ENCODE peak calls at places on chromosomes 13 and 19, in seven cellular contexts. One of them, this sample, is unnamed. For H3K4me1, the result is how much of the 10 kb centered on the place peaks cover.

GRCh38 chr13:51412431-51412830 is 40.4 kb downstream of the INTS6 start:
- DNase-seq in ovary: no peak
- DNase-seq in heart left ventricle: no peak
- DNase-seq in body of pancreas: no peak
- DNase-seq in left ventricle myocardium inferior: no peak
- DNase-seq in prostate gland: peak
- DNase-seq in NT2/D1: no peak
- DNase-seq in this sample: no peak

GRCh38 chr13:60931858-60932546 is 483.6 kb downstream of the PCDH20 start:
- DNase-seq in prostate gland: no peak
- DNase-seq in left ventricle myocardium inferior: no peak
- DNase-seq in body of pancreas: no peak
- DNase-seq in NT2/D1: no peak
- DNase-seq in heart left ventricle: no peak
- DNase-seq in ovary: no peak
- DNase-seq in this sample: no peak

GRCh38 chr13:99179460-99179859 is 21.2 kb upstream of the UBAC2 start:
- DNase-seq in body of pancreas: no peak
- DNase-seq in prostate gland: no peak
- DNase-seq in left ventricle myocardium inferior: no peak
- DNase-seq in heart left ventricle: no peak
- DNase-seq in NT2/D1: no peak
- DNase-seq in ovary: no peak
- DNase-seq in this sample: no peak

GRCh38 chr13:53201454-53202225 is 173.0 kb downstream of the OLFM4 start:
- DNase-seq in body of pancreas: peak
- DNase-seq in NT2/D1: no peak
- DNase-seq in ovary: no peak
- DNase-seq in heart left ventricle: no peak
- DNase-seq in left ventricle myocardium inferior: peak
- DNase-seq in prostate gland: no peak
- DNase-seq in this sample: no peak

GRCh38 chr19:31140717-31141116 is 208.5 kb downstream of the TSHZ3 start:
- DNase-seq in left ventricle myocardium inferior: no peak
- DNase-seq in NT2/D1: no peak
- DNase-seq in body of pancreas: no peak
- DNase-seq in prostate gland: no peak
- DNase-seq in heart left ventricle: no peak
- DNase-seq in ovary: no peak
- DNase-seq in this sample: no peak

GRCh38 chr13:30895773-30896172 is 10.3 kb upstream of the MEDAG start:
- DNase-seq in body of pancreas: no peak
- DNase-seq in NT2/D1: no peak
- DNase-seq in ovary: peak
- DNase-seq in prostate gland: no peak
- DNase-seq in heart left ventricle: no peak
- DNase-seq in left ventricle myocardium inferior: peak
- DNase-seq in this sample: peak

GRCh38 chr19:48568345-48568886 is 16.4 kb downstream of the SULT2B1 start:
- DNase-seq in left ventricle myocardium inferior: peak
- DNase-seq in ovary: peak
- DNase-seq in body of pancreas: peak
- DNase-seq in heart left ventricle: peak
- DNase-seq in NT2/D1: no peak
- DNase-seq in prostate gland: peak
- DNase-seq in this sample: peak

GRCh38 chr13:39364797-39365468 is 238.1 kb downstream of the LHFPL6 start:
- DNase-seq in prostate gland: no peak
- DNase-seq in NT2/D1: no peak
- DNase-seq in body of pancreas: no peak
- DNase-seq in heart left ventricle: no peak
- DNase-seq in ovary: no peak
- DNase-seq in left ventricle myocardium inferior: no peak
- DNase-seq in this sample: no peak

GRCh38 chr13:25044071-25044470 is 51.9 kb upstream of the PABPC3 start:
- DNase-seq in body of pancreas: no peak
- DNase-seq in ovary: no peak
- DNase-seq in prostate gland: no peak
- DNase-seq in NT2/D1: no peak
- DNase-seq in left ventricle myocardium inferior: no peak
- DNase-seq in heart left ventricle: no peak
- DNase-seq in this sample: no peak

GRCh38 chr13:109274188-109274821 is 512.1 kb downstream of the IRS2 start:
- DNase-seq in heart left ventricle: no peak
- DNase-seq in prostate gland: no peak
- DNase-seq in NT2/D1: peak
- DNase-seq in left ventricle myocardium inferior: no peak
- DNase-seq in body of pancreas: no peak
- DNase-seq in ovary: no peak
- DNase-seq in this sample: no peak

GRCh38 chr19:6767081-6767356 is 216 bp downstream of the SH2D3A start:
- DNase-seq in left ventricle myocardium inferior: no peak
- DNase-seq in heart left ventricle: no peak
- DNase-seq in NT2/D1: no peak
- DNase-seq in ovary: no peak
- DNase-seq in body of pancreas: no peak
- DNase-seq in prostate gland: no peak
- DNase-seq in this sample: no peak

GRCh38 chr13:52926971-52927370 is 78.5 kb upstream of the PCDH8 start:
- DNase-seq in NT2/D1: no peak
- DNase-seq in heart left ventricle: no peak
- DNase-seq in prostate gland: no peak
- DNase-seq in body of pancreas: no peak
- DNase-seq in left ventricle myocardium inferior: no peak
- DNase-seq in ovary: no peak
- DNase-seq in this sample: no peak

GRCh38 chr19:41915248-41916032 is 12.8 kb downstream of the ERFL start:
- DNase-seq in left ventricle myocardium inferior: no peak
- DNase-seq in ovary: no peak
- DNase-seq in NT2/D1: no peak
- DNase-seq in heart left ventricle: no peak
- DNase-seq in prostate gland: no peak
- DNase-seq in body of pancreas: no peak
- DNase-seq in this sample: no peak

GRCh38 chr13:93767231-93767916 is 540.8 kb downstream of the GPC6 start:
- DNase-seq in NT2/D1: no peak
- DNase-seq in ovary: no peak
- DNase-seq in body of pancreas: no peak
- DNase-seq in left ventricle myocardium inferior: no peak
- DNase-seq in heart left ventricle: no peak
- DNase-seq in prostate gland: no peak
- DNase-seq in this sample: no peak

GRCh38 chr13:23985846-23986245 is 88.5 kb upstream of the C1QTNF9B start:
- DNase-seq in prostate gland: no peak
- DNase-seq in NT2/D1: no peak
- DNase-seq in heart left ventricle: no peak
- DNase-seq in left ventricle myocardium inferior: no peak
- DNase-seq in body of pancreas: no peak
- DNase-seq in ovary: no peak
- DNase-seq in this sample: no peak

GRCh38 chr13:23609414-23610186 is 39.4 kb downstream of the TNFRSF19 start:
- DNase-seq in NT2/D1: no peak
- DNase-seq in prostate gland: peak
- DNase-seq in body of pancreas: no peak
- DNase-seq in heart left ventricle: no peak
- DNase-seq in left ventricle myocardium inferior: no peak
- DNase-seq in ovary: peak
- DNase-seq in this sample: peak

GRCh38 chr19:5628919-5629481 is 6.1 kb downstream of the SAFB start:
- DNase-seq in heart left ventricle: no peak
- DNase-seq in prostate gland: no peak
- DNase-seq in NT2/D1: no peak
- DNase-seq in body of pancreas: no peak
- DNase-seq in ovary: no peak
- DNase-seq in left ventricle myocardium inferior: no peak
- DNase-seq in this sample: no peak
- H3K4me1 ChIP-seq in heart left ventricle: half or more
- H3K4me1 ChIP-seq in prostate gland: under half
- H3K4me1 ChIP-seq in NT2/D1: under half
- H3K4me1 ChIP-seq in body of pancreas: half or more
- H3K4me1 ChIP-seq in ovary: under half
- H3K4me1 ChIP-seq in left ventricle myocardium inferior: half or more
- H3K4me1 ChIP-seq in this sample: under half

DNA sequence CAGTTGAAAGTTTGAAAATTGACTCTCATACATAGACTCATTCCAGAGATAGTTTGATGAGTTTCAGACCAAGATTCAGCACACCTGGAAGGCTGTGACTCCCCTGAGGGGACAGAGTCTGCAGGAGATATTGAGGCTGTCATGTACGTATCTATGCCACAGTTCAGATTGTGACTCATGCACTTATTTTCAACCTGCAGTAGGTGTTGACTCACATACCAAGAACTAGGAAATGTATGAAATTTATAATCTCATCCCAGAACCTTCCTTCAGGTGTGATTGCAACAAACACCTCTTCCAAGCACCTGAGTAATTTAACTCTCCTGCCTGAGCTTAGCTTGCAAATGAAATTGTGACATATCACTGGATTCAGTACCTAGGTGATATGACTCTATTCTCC is 64.4 kb upstream of the ZNF43 start:
- DNase-seq in ovary: no peak
- DNase-seq in NT2/D1: no peak
- DNase-seq in body of pancreas: no peak
- DNase-seq in prostate gland: no peak
- DNase-seq in left ventricle myocardium inferior: no peak
- DNase-seq in heart left ventricle: no peak
- DNase-seq in this sample: no peak
- H3K4me1 ChIP-seq in ovary: under half
- H3K4me1 ChIP-seq in NT2/D1: under half
- H3K4me1 ChIP-seq in body of pancreas: under half
- H3K4me1 ChIP-seq in prostate gland: under half
- H3K4me1 ChIP-seq in left ventricle myocardium inferior: under half
- H3K4me1 ChIP-seq in heart left ventricle: under half
- H3K4me1 ChIP-seq in this sample: under half

DNA sequence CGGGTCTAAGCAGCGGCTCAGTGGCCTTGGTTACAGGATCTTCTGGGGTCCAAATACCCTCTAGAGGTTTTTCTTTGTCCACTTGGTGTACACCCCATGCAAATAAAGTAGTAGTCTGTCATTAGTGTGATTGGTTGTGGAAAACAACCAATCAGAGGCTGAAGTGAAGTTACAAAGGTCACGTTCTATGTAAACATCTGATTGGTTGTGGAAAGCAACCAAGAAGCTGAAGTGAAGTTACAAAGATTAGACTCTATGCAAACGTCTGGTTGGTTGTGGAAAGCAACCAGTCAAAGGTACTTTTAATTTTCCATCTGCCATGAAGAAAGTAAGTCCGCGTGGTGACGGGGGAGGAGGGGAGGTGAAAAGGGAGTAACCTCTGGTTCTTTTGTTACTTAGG is 790.9 kb downstream of the UQCRFS1 start:
- DNase-seq in prostate gland: no peak
- DNase-seq in body of pancreas: no peak
- DNase-seq in heart left ventricle: no peak
- DNase-seq in NT2/D1: no peak
- DNase-seq in ovary: no peak
- DNase-seq in left ventricle myocardium inferior: no peak
- DNase-seq in this sample: no peak
- H3K4me1 ChIP-seq in prostate gland: under half
- H3K4me1 ChIP-seq in body of pancreas: under half
- H3K4me1 ChIP-seq in heart left ventricle: under half
- H3K4me1 ChIP-seq in NT2/D1: under half
- H3K4me1 ChIP-seq in ovary: under half
- H3K4me1 ChIP-seq in left ventricle myocardium inferior: under half
- H3K4me1 ChIP-seq in this sample: under half

GRCh38 chr13:49253310-49253709 is 5.6 kb downstream of the CDADC1 start:
- DNase-seq in left ventricle myocardium inferior: no peak
- DNase-seq in prostate gland: no peak
- DNase-seq in body of pancreas: no peak
- DNase-seq in NT2/D1: no peak
- DNase-seq in heart left ventricle: no peak
- DNase-seq in ovary: no peak
- DNase-seq in this sample: no peak
- H3K4me1 ChIP-seq in left ventricle myocardium inferior: under half
- H3K4me1 ChIP-seq in prostate gland: under half
- H3K4me1 ChIP-seq in body of pancreas: under half
- H3K4me1 ChIP-seq in NT2/D1: under half
- H3K4me1 ChIP-seq in heart left ventricle: under half
- H3K4me1 ChIP-seq in ovary: under half
- H3K4me1 ChIP-seq in this sample: under half

GRCh38 chr19:46922465-46922864 is 61.7 kb downstream of the ARHGAP35 start:
- DNase-seq in heart left ventricle: no peak
- DNase-seq in prostate gland: no peak
- DNase-seq in left ventricle myocardium inferior: no peak
- DNase-seq in body of pancreas: no peak
- DNase-seq in ovary: no peak
- DNase-seq in NT2/D1: no peak
- DNase-seq in this sample: no peak
- H3K4me1 ChIP-seq in heart left ventricle: under half
- H3K4me1 ChIP-seq in prostate gland: under half
- H3K4me1 ChIP-seq in left ventricle myocardium inferior: under half
- H3K4me1 ChIP-seq in body of pancreas: under half
- H3K4me1 ChIP-seq in ovary: under half
- H3K4me1 ChIP-seq in NT2/D1: under half
- H3K4me1 ChIP-seq in this sample: under half

DNA sequence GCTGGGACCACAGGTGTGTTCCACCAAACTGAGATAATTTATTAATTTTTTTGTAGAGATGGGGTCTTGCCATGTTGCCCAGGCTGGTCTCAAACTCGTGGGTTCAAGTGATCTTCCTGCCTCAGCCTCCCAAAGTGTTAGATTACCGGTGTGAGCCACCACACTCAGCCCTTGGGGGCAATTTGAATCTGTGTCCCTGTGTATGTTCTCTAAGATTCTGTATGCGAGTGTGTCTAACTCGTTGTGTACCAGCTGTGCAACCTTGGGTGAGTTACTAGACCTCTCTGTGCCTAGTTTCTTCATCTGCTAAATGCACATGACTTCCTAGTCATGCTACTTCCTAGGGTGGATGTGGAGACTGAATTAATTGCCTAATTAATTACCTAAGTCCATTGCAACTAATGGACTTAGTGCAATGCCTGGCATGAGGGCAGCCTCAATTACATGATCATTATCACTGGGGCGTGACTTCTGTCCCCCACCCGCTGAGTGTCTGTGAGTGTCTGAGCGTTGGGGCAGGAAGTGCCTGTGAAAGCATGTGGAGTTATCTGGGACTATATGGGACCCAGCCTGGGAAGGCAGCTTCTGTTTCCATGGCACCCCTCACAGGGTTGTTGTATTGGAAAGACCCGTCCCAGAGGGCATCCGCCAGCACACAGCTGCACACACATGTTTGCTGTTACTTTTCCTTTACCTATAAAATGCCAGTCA is 1.8 kb upstream of the NCCRP1 start:
- DNase-seq in NT2/D1: no peak
- DNase-seq in prostate gland: no peak
- DNase-seq in left ventricle myocardium inferior: no peak
- DNase-seq in body of pancreas: peak
- DNase-seq in ovary: no peak
- DNase-seq in heart left ventricle: no peak
- DNase-seq in this sample: no peak
- H3K4me1 ChIP-seq in NT2/D1: under half
- H3K4me1 ChIP-seq in prostate gland: under half
- H3K4me1 ChIP-seq in left ventricle myocardium inferior: under half
- H3K4me1 ChIP-seq in body of pancreas: half or more
- H3K4me1 ChIP-seq in ovary: under half
- H3K4me1 ChIP-seq in heart left ventricle: under half
- H3K4me1 ChIP-seq in this sample: under half

This sample was measured in uterus.